ENCODE peak calls at places on chromosomes 1 and 21, in six cellular contexts. F is Daoy, I is GM12865, U is NCI-H1436, E is HEK293T, M is substantia nigra. J is an unnamed sample.

GRCh38 chr1:221765527-221765926 is 23.6 kb upstream of the DUSP10 start:
- DNase-seq in F (no peak), I (no peak), U (no peak), E (no peak), M (no peak), J (no peak)

GRCh38 chr1:12404918-12405317 is 175.1 kb downstream of the VPS13D start:
- DNase-seq in F (no peak), I (no peak), U (no peak), E (no peak), M (no peak), J (no peak)

GRCh38 chr1:64886877-64887276 is 79.5 kb downstream of the JAK1 start:
- DNase-seq in F (no peak), I (no peak), U (no peak), E (no peak), M (no peak), J (no peak)

GRCh38 chr1:204420039-204421004 is 8.7 kb upstream of the PPP1R15B start:
- DNase-seq in F (no peak), I (peak), U (no peak), E (no peak), M (no peak), J (peak)

GRCh38 chr1:111406325-111406768 is 21.2 kb downstream of the OVGP1 start:
- DNase-seq in F (peak), I (peak), U (no peak), E (no peak), M (no peak), J (no peak)

GRCh38 chr1:44408181-44409018 is 3.3 kb downstream of the RNF220 start:
- DNase-seq in F (peak), I (no peak), U (no peak), E (peak), M (no peak), J (no peak)

GRCh38 chr1:234978397-234979291 is 150.0 kb downstream of the TOMM20 start:
- DNase-seq in F (peak), I (peak), U (peak), E (no peak), M (peak), J (no peak)

GRCh38 chr1:29381426-29381825 is 145.1 kb downstream of the PTPRU start:
- DNase-seq in F (no peak), I (no peak), U (no peak), E (no peak), M (no peak), J (peak)

GRCh38 chr1:205330161-205330560 is 8.6 kb upstream of the NUAK2 start:
- DNase-seq in F (no peak), I (no peak), U (no peak), E (no peak), M (no peak), J (no peak)

GRCh38 chr21:25515484-25516405 is 91.5 kb downstream of the MRPL39 start:
- DNase-seq in F (peak), I (no peak), U (no peak), E (no peak), M (no peak), J (no peak)

GRCh38 chr21:34648739-34649297 is 20.0 kb upstream of the CLIC6 start:
- DNase-seq in F (no peak), I (no peak), U (no peak), E (no peak), M (no peak), J (no peak)

GRCh38 chr1:51274676-51275075 is 38.6 kb downstream of the RNF11 start:
- DNase-seq in F (no peak), I (no peak), U (no peak), E (no peak), M (no peak), J (no peak)

GRCh38 chr1:143497374-143497747 is 474.4 kb downstream of the FAM72C start:
- DNase-seq in F (peak), I (no peak), U (no peak), E (peak), M (no peak), J (peak)

GRCh38 chr21:46207006-46207919 is 21.3 kb downstream of the LSS start:
- DNase-seq in F (no peak), I (no peak), U (no peak), E (no peak), M (no peak), J (no peak)

GRCh38 chr1:213057264-213058059 is 6.4 kb downstream of the RPS6KC1 start:
- DNase-seq in F (no peak), I (no peak), U (no peak), E (no peak), M (no peak), J (no peak)

GRCh38 chr1:8711161-8711560 is 106.3 kb downstream of the RERE start:
- DNase-seq in F (no peak), I (no peak), U (no peak), E (no peak), M (no peak), J (no peak)

GRCh38 chr1:36919491-36920145 is 114.7 kb downstream of the GRIK3 start:
- DNase-seq in F (no peak), I (no peak), U (no peak), E (no peak), M (no peak), J (peak)

GRCh38 chr1:233025156-233025555 is 74.7 kb downstream of the NTPCR start:
- DNase-seq in F (peak), I (peak), U (no peak), E (peak), M (peak), J (no peak)

GRCh38 chr1:175612286-175612685 is 131.1 kb downstream of the TNR start:
- DNase-seq in F (no peak), I (no peak), U (no peak), E (no peak), M (no peak), J (no peak)

GRCh38 chr1:235532350-235532749 is 28.1 kb upstream of the B3GALNT2 start:
- DNase-seq in F (peak), I (no peak), U (no peak), E (no peak), M (no peak), J (no peak)